ENCODE peak calls at places on chromosomes 5 and 9, in eight cellular contexts. One of them, this sample, is unnamed.

GRCh38 chr9:89422151-89422918 is 75.6 kb downstream of the SEMA4D start:
- DNase-seq in neural crest cell: no peak
- DNase-seq in AG10803: no peak
- DNase-seq in psoas muscle: no peak
- DNase-seq in mucosa of descending colon: no peak
- DNase-seq in lower leg skin: no peak
- DNase-seq in neural progenitor cell: no peak
- DNase-seq in endothelial cell: no peak
- DNase-seq in this sample: no peak

GRCh38 chr9:34544035-34544434 is 21.2 kb upstream of the ENHO start:
- DNase-seq in mucosa of descending colon: no peak
- DNase-seq in psoas muscle: no peak
- DNase-seq in neural crest cell: no peak
- DNase-seq in neural progenitor cell: no peak
- DNase-seq in lower leg skin: no peak
- DNase-seq in AG10803: no peak
- DNase-seq in endothelial cell: no peak
- DNase-seq in this sample: no peak

GRCh38 chr5:5231576-5231975 is 91.4 kb downstream of the ADAMTS16 start:
- DNase-seq in lower leg skin: no peak
- DNase-seq in neural progenitor cell: no peak
- DNase-seq in endothelial cell: no peak
- DNase-seq in mucosa of descending colon: no peak
- DNase-seq in psoas muscle: no peak
- DNase-seq in neural crest cell: no peak
- DNase-seq in AG10803: no peak
- DNase-seq in this sample: no peak

GRCh38 chr9:35923927-35924763 is 14.9 kb downstream of the SPAAR start:
- DNase-seq in endothelial cell: no peak
- DNase-seq in lower leg skin: no peak
- DNase-seq in neural progenitor cell: no peak
- DNase-seq in psoas muscle: peak; percentile 30
- DNase-seq in mucosa of descending colon: no peak
- DNase-seq in neural crest cell: no peak
- DNase-seq in AG10803: peak; percentile 94
- DNase-seq in this sample: no peak

GRCh38 chr9:133499130-133499891 is 20.4 kb upstream of the SLC2A6 start:
- DNase-seq in psoas muscle: no peak
- DNase-seq in neural crest cell: no peak
- DNase-seq in endothelial cell: no peak
- DNase-seq in AG10803: no peak
- DNase-seq in lower leg skin: no peak
- DNase-seq in neural progenitor cell: peak; percentile 48
- DNase-seq in mucosa of descending colon: no peak
- DNase-seq in this sample: no peak

GRCh38 chr5:10387690-10388089 is 34.2 kb downstream of the MARCHF6 start:
- DNase-seq in lower leg skin: no peak
- DNase-seq in neural progenitor cell: no peak
- DNase-seq in neural crest cell: no peak
- DNase-seq in mucosa of descending colon: no peak
- DNase-seq in endothelial cell: no peak
- DNase-seq in AG10803: peak; percentile 60
- DNase-seq in psoas muscle: no peak
- DNase-seq in this sample: no peak

GRCh38 chr9:100690438-100690837 is 112.6 kb downstream of the CAVIN4 start:
- DNase-seq in psoas muscle: no peak
- DNase-seq in endothelial cell: no peak
- DNase-seq in neural progenitor cell: no peak
- DNase-seq in AG10803: no peak
- DNase-seq in lower leg skin: no peak
- DNase-seq in neural crest cell: no peak
- DNase-seq in mucosa of descending colon: no peak
- DNase-seq in this sample: no peak

GRCh38 chr5:74673011-74673790 is 11.8 kb upstream of the HEXB start:
- DNase-seq in neural crest cell: no peak
- DNase-seq in lower leg skin: no peak
- DNase-seq in psoas muscle: no peak
- DNase-seq in AG10803: peak; percentile 63
- DNase-seq in mucosa of descending colon: no peak
- DNase-seq in endothelial cell: no peak
- DNase-seq in neural progenitor cell: peak; percentile 45
- DNase-seq in this sample: no peak

GRCh38 chr9:101275671-101276250 is 109.0 kb downstream of the BAAT start:
- DNase-seq in endothelial cell: no peak
- DNase-seq in lower leg skin: no peak
- DNase-seq in neural crest cell: no peak
- DNase-seq in neural progenitor cell: no peak
- DNase-seq in AG10803: no peak
- DNase-seq in mucosa of descending colon: no peak
- DNase-seq in psoas muscle: no peak
- DNase-seq in this sample: no peak

GRCh38 chr9:86078731-86079130 is 20.6 kb downstream of the GOLM1 start:
- DNase-seq in neural crest cell: no peak
- DNase-seq in endothelial cell: no peak
- DNase-seq in lower leg skin: no peak
- DNase-seq in psoas muscle: no peak
- DNase-seq in AG10803: no peak
- DNase-seq in mucosa of descending colon: no peak
- DNase-seq in neural progenitor cell: no peak
- DNase-seq in this sample: no peak

DNA sequence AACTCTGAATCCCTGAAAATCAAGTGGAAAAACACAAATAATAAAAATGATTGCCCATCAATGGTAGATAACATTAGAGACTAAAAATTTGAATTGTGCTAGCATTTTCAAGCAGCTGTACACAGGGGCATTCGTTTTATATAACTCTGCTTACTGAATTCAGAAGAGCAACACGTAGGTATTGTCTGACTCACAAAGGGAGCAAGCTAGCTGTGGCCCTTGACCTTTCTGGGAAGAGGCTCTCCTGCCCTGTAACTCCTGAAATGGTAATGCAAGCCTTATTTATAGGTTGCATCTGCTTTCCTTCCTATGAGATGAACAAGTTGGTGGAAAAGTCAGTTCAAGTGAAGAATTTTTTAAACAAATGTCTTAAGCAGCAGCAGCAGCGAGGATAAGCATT is 218.7 kb upstream of the EFNA5 start:
- DNase-seq in neural progenitor cell: no peak
- DNase-seq in mucosa of descending colon: no peak
- DNase-seq in endothelial cell: no peak
- DNase-seq in psoas muscle: no peak
- DNase-seq in AG10803: no peak
- DNase-seq in neural crest cell: no peak
- DNase-seq in lower leg skin: no peak
- DNase-seq in this sample: no peak
- TF ChIP-seq CTCF in neural progenitor cell: no peak
- TF ChIP-seq CTCF in mucosa of descending colon: no peak
- TF ChIP-seq CTCF in endothelial cell: no peak
- TF ChIP-seq CTCF in psoas muscle: no peak
- TF ChIP-seq CTCF in AG10803: no peak
- TF ChIP-seq CTCF in neural crest cell: no peak
- TF ChIP-seq CTCF in lower leg skin: no peak
- TF ChIP-seq CTCF in this sample: no peak

GRCh38 chr5:71658916-71659661 is 60.0 kb upstream of the CARTPT start:
- DNase-seq in neural crest cell: no peak
- DNase-seq in mucosa of descending colon: no peak
- DNase-seq in endothelial cell: no peak
- DNase-seq in lower leg skin: no peak
- DNase-seq in AG10803: peak; percentile 10
- DNase-seq in neural progenitor cell: no peak
- DNase-seq in psoas muscle: no peak
- DNase-seq in this sample: no peak
- TF ChIP-seq CTCF in neural crest cell: peak; percentile 50
- TF ChIP-seq CTCF in mucosa of descending colon: no peak
- TF ChIP-seq CTCF in endothelial cell: peak; percentile 37
- TF ChIP-seq CTCF in lower leg skin: no peak
- TF ChIP-seq CTCF in AG10803: peak; percentile 7
- TF ChIP-seq CTCF in neural progenitor cell: peak; percentile 35
- TF ChIP-seq CTCF in psoas muscle: no peak
- TF ChIP-seq CTCF in this sample: no peak

GRCh38 chr5:37836173-37837100 is 3.4 kb downstream of the GDNF start:
- DNase-seq in neural crest cell: no peak
- DNase-seq in lower leg skin: no peak
- DNase-seq in AG10803: peak; percentile 67
- DNase-seq in neural progenitor cell: peak; percentile 70
- DNase-seq in psoas muscle: no peak
- DNase-seq in endothelial cell: peak; percentile 41
- DNase-seq in mucosa of descending colon: no peak
- DNase-seq in this sample: no peak
- TF ChIP-seq CTCF in neural crest cell: no peak
- TF ChIP-seq CTCF in lower leg skin: no peak
- TF ChIP-seq CTCF in AG10803: peak; percentile 28
- TF ChIP-seq CTCF in neural progenitor cell: no peak
- TF ChIP-seq CTCF in psoas muscle: no peak
- TF ChIP-seq CTCF in endothelial cell: no peak
- TF ChIP-seq CTCF in mucosa of descending colon: no peak
- TF ChIP-seq CTCF in this sample: no peak

DNA sequence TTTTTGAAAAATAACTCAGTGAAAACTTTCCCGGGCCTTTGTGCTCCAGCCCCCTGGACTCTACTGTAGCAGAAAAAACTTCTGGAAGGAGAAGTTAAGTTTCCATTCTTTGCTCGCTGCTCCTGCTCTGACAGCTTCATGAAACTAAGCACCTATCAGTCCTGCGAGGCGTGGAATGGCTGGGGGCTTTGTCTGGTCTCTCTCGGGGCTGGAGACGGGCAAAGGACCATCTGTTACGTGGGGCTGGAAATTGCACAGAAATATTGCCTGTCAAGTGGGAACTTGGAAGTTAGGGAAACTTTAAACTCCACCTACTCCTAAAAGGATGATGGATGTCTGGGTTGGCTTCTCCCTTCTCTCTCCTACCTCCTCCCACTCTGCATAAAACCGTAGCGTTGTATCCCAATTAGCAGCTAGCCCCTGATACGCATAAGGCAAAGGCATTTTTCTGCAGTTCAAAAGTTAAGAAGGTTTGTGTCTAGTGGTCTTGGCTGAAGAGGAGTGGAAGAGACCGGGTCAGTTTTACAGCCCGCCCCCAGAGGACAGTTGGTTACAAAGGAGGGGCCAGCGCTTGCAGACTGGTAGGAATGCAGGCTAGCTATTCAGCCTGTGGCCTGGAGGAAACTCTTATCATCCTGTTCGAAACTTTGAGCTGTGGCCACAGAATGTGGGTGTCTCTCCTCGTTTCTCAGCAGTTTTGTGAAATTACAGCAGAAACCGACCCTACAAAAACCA is 1.2 kb downstream of the FBXL7 start:
- DNase-seq in neural progenitor cell: peak; percentile 86
- DNase-seq in endothelial cell: peak; percentile 65
- DNase-seq in lower leg skin: peak; percentile 86
- DNase-seq in psoas muscle: peak; percentile 55
- DNase-seq in AG10803: peak; percentile 85
- DNase-seq in mucosa of descending colon: no peak
- DNase-seq in neural crest cell: peak; percentile 46
- DNase-seq in this sample: no peak
- TF ChIP-seq CTCF in neural progenitor cell: peak; percentile 51
- TF ChIP-seq CTCF in endothelial cell: no peak
- TF ChIP-seq CTCF in lower leg skin: no peak
- TF ChIP-seq CTCF in psoas muscle: no peak
- TF ChIP-seq CTCF in AG10803: peak; percentile 51
- TF ChIP-seq CTCF in mucosa of descending colon: no peak
- TF ChIP-seq CTCF in neural crest cell: peak; percentile 37
- TF ChIP-seq CTCF in this sample: no peak

DNA sequence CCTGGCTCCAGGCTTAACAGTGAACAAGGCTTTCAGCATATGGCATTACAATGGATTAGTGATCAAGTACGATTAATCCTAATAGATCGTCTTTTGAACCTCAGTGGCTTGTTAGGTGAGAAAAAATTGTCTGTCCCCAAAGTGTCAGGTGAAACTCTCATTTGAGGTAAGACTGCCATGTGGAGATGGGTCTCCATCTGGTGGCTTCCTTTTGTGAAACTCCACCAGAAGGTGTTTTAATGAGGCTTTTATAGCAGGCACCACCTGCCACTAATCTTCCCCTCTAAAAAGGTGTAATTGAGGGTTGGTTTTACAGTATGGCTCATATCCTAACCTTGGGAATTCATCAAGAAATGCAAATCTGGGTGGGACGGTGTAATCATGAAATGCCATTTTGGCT is 471.1 kb upstream of the MPDZ start:
- DNase-seq in neural progenitor cell: no peak
- DNase-seq in mucosa of descending colon: no peak
- DNase-seq in psoas muscle: no peak
- DNase-seq in AG10803: no peak
- DNase-seq in lower leg skin: no peak
- DNase-seq in endothelial cell: no peak
- DNase-seq in neural crest cell: no peak
- DNase-seq in this sample: no peak
- TF ChIP-seq CTCF in neural progenitor cell: no peak
- TF ChIP-seq CTCF in mucosa of descending colon: no peak
- TF ChIP-seq CTCF in psoas muscle: no peak
- TF ChIP-seq CTCF in AG10803: no peak
- TF ChIP-seq CTCF in lower leg skin: no peak
- TF ChIP-seq CTCF in endothelial cell: no peak
- TF ChIP-seq CTCF in neural crest cell: no peak
- TF ChIP-seq CTCF in this sample: no peak

GRCh38 chr9:92328225-92328624 is 2.5 kb downstream of the CENPP start:
- DNase-seq in neural progenitor cell: peak; percentile 16
- DNase-seq in mucosa of descending colon: no peak
- DNase-seq in AG10803: peak; percentile 67
- DNase-seq in neural crest cell: no peak
- DNase-seq in psoas muscle: no peak
- DNase-seq in lower leg skin: no peak
- DNase-seq in endothelial cell: no peak
- DNase-seq in this sample: no peak
- TF ChIP-seq CTCF in neural progenitor cell: peak; percentile 24
- TF ChIP-seq CTCF in mucosa of descending colon: no peak
- TF ChIP-seq CTCF in AG10803: peak; percentile 65
- TF ChIP-seq CTCF in neural crest cell: peak; percentile 38
- TF ChIP-seq CTCF in psoas muscle: no peak
- TF ChIP-seq CTCF in lower leg skin: no peak
- TF ChIP-seq CTCF in endothelial cell: no peak
- TF ChIP-seq CTCF in this sample: no peak

GRCh38 chr9:69546265-69546664 is 125.9 kb downstream of the APBA1 start:
- DNase-seq in psoas muscle: no peak
- DNase-seq in endothelial cell: peak; percentile 33
- DNase-seq in mucosa of descending colon: peak; percentile 41
- DNase-seq in AG10803: peak; percentile 16
- DNase-seq in neural crest cell: peak; percentile 18
- DNase-seq in neural progenitor cell: peak; percentile 75
- DNase-seq in lower leg skin: no peak
- DNase-seq in this sample: no peak
- TF ChIP-seq CTCF in psoas muscle: peak; percentile 26
- TF ChIP-seq CTCF in endothelial cell: peak; percentile 24
- TF ChIP-seq CTCF in mucosa of descending colon: peak; percentile 8
- TF ChIP-seq CTCF in AG10803: peak; percentile 43
- TF ChIP-seq CTCF in neural crest cell: peak; percentile 50
- TF ChIP-seq CTCF in neural progenitor cell: peak; percentile 73
- TF ChIP-seq CTCF in lower leg skin: no peak
- TF ChIP-seq CTCF in this sample: no peak